ENCODE peak calls at places on chromosome 2, in eight cellular contexts. T, E, V, K, S, N, G and B are unnamed samples. For H3K4me1, the result is how much of the 10 kb centered on the place peaks cover.

GRCh38 chr2:11652555-11652954 is 17.4 kb downstream of the NTSR2 start:
- DNase-seq in V (no peak), G (no peak), N (no peak), K (no peak), S (no peak), T (no peak), E (no peak), B (no peak)

GRCh38 chr2:112077814-112078213 is 22.7 kb downstream of the TMEM87B start:
- DNase-seq in N (no peak), T (no peak), G (no peak), E (no peak), K (no peak), S (no peak), V (no peak), B (peak)

GRCh38 chr2:107808986-107809385 is 17.7 kb upstream of the RGPD4 start:
- DNase-seq in S (no peak), K (no peak), T (peak), N (no peak), G (no peak), V (peak), E (no peak), B (no peak)

GRCh38 chr2:217225596-217225995 is 365.7 kb upstream of the TNP1 start:
- DNase-seq in E (no peak), S (no peak), G (no peak), N (no peak), T (no peak), K (no peak), V (no peak), B (no peak)

GRCh38 chr2:230642966-230643365 is 69.7 kb upstream of the CAB39 start:
- DNase-seq in N (no peak), S (no peak), G (no peak), K (no peak), V (no peak), T (no peak), E (no peak), B (peak)

GRCh38 chr2:96171836-96172235 is 26.6 kb upstream of the DUSP2 start:
- DNase-seq in S (no peak), T (no peak), E (no peak), G (no peak), K (no peak), N (peak), V (no peak), B (no peak)

GRCh38 chr2:215324811-215325210 is 13.0 kb downstream of the ATIC start:
- DNase-seq in V (no peak), G (no peak), K (no peak), N (peak), S (peak), T (no peak), E (no peak), B (no peak)

GRCh38 chr2:202157211-202157985 is 81.0 kb downstream of the SUMO1 start:
- DNase-seq in T (no peak), V (no peak), N (no peak), K (no peak), S (no peak), G (no peak), E (no peak), B (no peak)

GRCh38 chr2:144042751-144043150 is 477.2 kb downstream of the ZEB2 start:
- DNase-seq in K (no peak), S (no peak), T (no peak), V (no peak), N (no peak), E (no peak), G (no peak), B (no peak)

GRCh38 chr2:222330910-222331309 is 32.1 kb upstream of the PAX3 start:
- DNase-seq in T (no peak), N (no peak), K (no peak), S (no peak), V (no peak), E (no peak), G (no peak), B (no peak)

GRCh38 chr2:24174851-24175277 is at the start of gene FAM228A:
- DNase-seq in T (no peak), S (no peak), E (no peak), N (no peak), G (no peak), K (no peak), V (no peak), B (no peak)

GRCh38 chr2:71474744-71475421 is 21.5 kb downstream of the DYSF start:
- DNase-seq in G (no peak), T (no peak), E (peak), K (no peak), V (no peak), N (peak), S (no peak), B (no peak)
- H3K27ac ChIP-seq in G (no peak), T (no peak), E (peak), K (no peak), V (no peak), N (peak), S (no peak), B (no peak)

DNA sequence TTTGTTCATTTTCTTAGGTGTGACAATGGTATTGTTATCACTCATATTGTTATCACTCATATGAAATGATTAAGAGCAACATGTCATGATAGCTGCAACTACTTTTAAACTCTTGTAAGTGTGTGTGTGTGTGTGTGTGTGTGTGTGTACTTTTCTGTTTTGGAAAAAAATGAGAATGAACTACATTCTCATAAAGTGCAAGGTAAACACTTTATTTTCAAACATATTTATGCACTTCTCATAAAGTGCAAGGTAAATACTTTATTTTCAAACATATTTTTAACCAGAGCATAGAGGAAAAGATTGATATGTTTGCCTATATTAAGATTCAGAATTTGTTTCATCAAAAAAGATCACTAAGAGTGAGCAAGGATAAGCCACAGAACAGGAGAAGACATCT is 99.8 kb downstream of the TEX51 start:
- DNase-seq in T (no peak), K (no peak), E (no peak), N (no peak), S (no peak), V (no peak), G (no peak), B (no peak)
- H3K4me1 ChIP-seq in T (under half), K (under half), E (under half), N (under half), S (under half), V (under half), G (under half), B (under half)

GRCh38 chr2:218399391-218400166 is at the start of gene CTDSP1:
- DNase-seq in V (peak), K (peak), T (peak), N (peak), E (peak), S (peak), G (peak), B (peak)
- TF ChIP-seq CTCF in V (peak), K (no peak), T (peak), N (no peak), E (peak), S (peak), G (no peak), B (no peak)

GRCh38 chr2:105746177-105747080 is 1.7 kb downstream of the NCK2 start:
- DNase-seq in N (no peak), E (peak), V (peak), T (peak), G (peak), K (peak), S (peak), B (peak)
- H3K27ac ChIP-seq in N (peak), E (peak), V (no peak), T (peak), G (peak), K (no peak), S (peak), B (no peak)

GRCh38 chr2:133598769-133599168 is 30.5 kb upstream of the NCKAP5 start:
- DNase-seq in S (no peak), K (no peak), E (no peak), V (peak), N (no peak), G (no peak), T (no peak), B (no peak)
- H3K4me1 ChIP-seq in S (under half), K (under half), E (under half), V (under half), N (under half), G (under half), T (under half), B (under half)

GRCh38 chr2:174981336-174981735 is 23.8 kb downstream of the CHN1 start:
- DNase-seq in V (no peak), N (no peak), K (no peak), E (no peak), T (no peak), S (no peak), G (no peak), B (no peak)
- TF ChIP-seq CTCF in V (no peak), N (no peak), K (no peak), E (no peak), T (no peak), S (no peak), G (no peak), B (no peak)

DNA sequence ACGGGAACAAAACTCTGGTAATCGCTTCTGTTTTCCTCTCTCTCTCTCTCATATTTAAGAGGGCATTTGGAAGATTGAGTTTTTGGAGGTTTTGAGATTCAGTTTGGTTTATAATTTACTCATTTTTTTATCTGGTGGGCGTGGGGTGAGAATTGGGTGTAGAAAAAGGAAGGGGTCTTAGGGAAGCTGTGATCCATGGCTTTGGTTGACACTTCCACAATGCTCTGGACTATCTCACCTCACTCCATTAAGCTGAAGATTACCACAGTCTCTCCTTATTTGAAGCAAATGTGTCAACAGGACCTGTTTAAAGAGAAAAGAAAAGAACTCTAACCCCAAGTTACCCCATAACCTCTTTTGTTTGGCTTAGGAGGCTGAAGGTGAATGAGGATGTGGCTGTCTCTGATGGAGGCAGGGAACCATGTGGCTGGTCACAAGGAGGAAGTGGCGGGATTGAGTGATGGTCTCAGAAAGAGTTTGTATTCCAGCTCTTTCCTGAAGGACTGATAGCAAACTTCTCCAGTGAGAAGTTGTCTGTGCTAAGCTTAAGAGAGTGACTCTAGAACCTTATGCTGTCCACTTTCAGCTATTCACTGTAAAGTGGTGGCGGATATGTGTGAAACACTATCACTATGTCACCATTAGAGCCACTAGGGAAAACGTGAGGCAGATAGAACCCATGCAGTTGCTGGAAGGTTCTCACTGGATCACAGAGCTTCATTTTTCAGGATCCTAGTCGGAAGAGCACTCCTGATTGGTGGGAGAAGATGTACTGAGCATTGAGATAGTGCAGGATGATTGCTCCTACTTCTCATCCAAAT is 935 bp downstream of the ZNF804A start:
- DNase-seq in N (no peak), S (no peak), K (peak), G (no peak), T (no peak), V (no peak), E (no peak), B (peak)
- H3K27ac ChIP-seq in N (peak), S (no peak), K (peak), G (peak), T (no peak), V (no peak), E (no peak), B (no peak)

GRCh38 chr2:65380243-65380642 is 52.2 kb downstream of the SPRED2 start:
- DNase-seq in E (no peak), S (no peak), V (no peak), G (no peak), T (no peak), N (no peak), K (no peak), B (no peak)
- H3K4me1 ChIP-seq in E (half or more), S (under half), V (half or more), G (under half), T (under half), N (under half), K (half or more), B (under half)

GRCh38 chr2:189982777-189983394 is 79.6 kb downstream of the MSTN start:
- DNase-seq in T (no peak), S (no peak), N (no peak), E (no peak), V (no peak), K (peak), G (no peak), B (peak)
- TF ChIP-seq CTCF in T (no peak), S (no peak), N (no peak), E (no peak), V (peak), K (peak), G (no peak), B (peak)

DNA sequence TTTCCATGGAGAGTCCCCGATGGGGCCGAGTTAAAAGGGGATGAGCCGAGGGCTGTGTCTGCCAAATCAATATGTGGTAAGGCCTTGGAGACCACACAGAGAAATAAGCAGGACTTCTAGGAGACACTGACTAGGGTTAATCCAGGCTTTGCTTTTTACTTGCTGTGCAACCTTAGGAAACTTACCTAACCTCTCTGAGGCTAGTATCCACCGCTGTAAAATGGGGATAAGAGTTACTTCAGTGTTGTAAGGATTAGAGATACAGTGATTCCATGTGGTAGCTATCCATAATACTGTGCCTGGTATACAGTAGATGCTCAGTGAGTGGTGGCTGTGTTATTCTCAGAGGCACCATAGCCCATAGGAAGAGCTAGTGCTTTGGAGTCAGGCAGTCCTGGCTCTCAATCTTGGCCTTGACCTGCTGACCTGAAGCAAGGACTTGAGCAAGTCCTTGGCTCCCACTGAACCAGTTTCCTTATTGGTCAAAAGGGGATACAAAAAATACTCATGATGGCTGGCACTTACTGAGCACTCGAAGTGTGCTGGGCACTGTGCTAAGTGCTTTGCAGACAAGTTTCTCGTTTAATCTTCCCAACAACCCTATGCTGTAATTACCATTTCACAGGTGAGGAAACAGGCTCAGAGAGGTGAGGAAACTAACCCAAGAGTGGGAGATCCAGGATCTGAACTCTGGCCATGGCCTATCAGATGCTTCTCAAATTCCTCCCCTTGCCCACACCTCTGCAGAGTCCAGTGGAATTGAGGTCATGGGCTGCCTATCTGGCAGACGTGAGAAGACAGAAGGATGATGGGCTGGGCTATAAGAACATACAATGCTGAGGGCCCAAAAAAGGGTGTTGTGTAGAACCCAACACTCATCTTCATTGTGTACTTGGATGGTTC is 12.0 kb upstream of the DES start:
- DNase-seq in E (no peak), N (no peak), S (no peak), V (no peak), T (no peak), K (no peak), G (no peak), B (no peak)
- H3K27ac ChIP-seq in E (no peak), N (peak), S (peak), V (peak), T (no peak), K (no peak), G (peak), B (no peak)